ENCODE peak calls at places on chromosome 11, in seven cellular contexts. M is sigmoid colon; Z is kidney glomerular epithelial cell; Y is HTR-8/SVneo; I is stimulated activated effector memory CD8-positive, alpha-beta T cell treated with anti-CD3 and anti-CD28 coated beads, Interleukin-12 subunit alpha, Interleukin-12 subunit beta, amount 100 ng/mL, for 72 hours; U is stimulated activated CD8-positive, alpha-beta memory T cell treated with anti-CD3 and anti-CD28 coated beads, Interleukin-7, amount 100 ng/mL, for 1 hour; J is ovary. P is an unnamed sample.

GRCh38 chr11:130478881-130479280 is 30.4 kb downstream of the ADAMTS15 start:
- DNase-seq in M (no peak), Z (no peak), Y (no peak), I (peak), U (no peak), J (no peak), P (no peak)

GRCh38 chr11:119363874-119364590 is 17.5 kb downstream of the USP2 start:
- DNase-seq in M (peak), Z (peak), Y (no peak), I (no peak), U (peak), J (peak), P (no peak)

GRCh38 chr11:77619576-77620198 is 17.9 kb downstream of the CLNS1A start:
- DNase-seq in M (no peak), Z (peak), Y (peak), I (no peak), U (no peak), J (no peak), P (no peak)

GRCh38 chr11:85627332-85627997 is at the start of gene DLG2:
- DNase-seq in M (no peak), Z (peak), Y (peak), I (peak), U (no peak), J (no peak), P (no peak)

GRCh38 chr11:11500744-11501487 is 120.9 kb downstream of the GALNT18 start:
- DNase-seq in M (no peak), Z (no peak), Y (no peak), I (no peak), U (no peak), J (no peak), P (peak)

GRCh38 chr11:91947215-91947614 is 277.4 kb upstream of the FAT3 start:
- DNase-seq in M (peak), Z (peak), Y (peak), I (no peak), U (no peak), J (no peak), P (no peak)

GRCh38 chr11:130001491-130002351 is 914 bp downstream of the PRDM10 start:
- DNase-seq in M (peak), Z (no peak), Y (no peak), I (no peak), U (no peak), J (peak), P (peak)

GRCh38 chr11:45501277-45501979 is 164.0 kb downstream of the CHST1 start:
- DNase-seq in M (no peak), Z (no peak), Y (no peak), I (no peak), U (no peak), J (no peak), P (no peak)

GRCh38 chr11:71153005-71153395 is 99.4 kb downstream of the SHANK2 start:
- DNase-seq in M (peak), Z (peak), Y (peak), I (no peak), U (no peak), J (no peak), P (no peak)

GRCh38 chr11:77038029-77038824 is 4.0 kb downstream of the B3GNT6 start:
- DNase-seq in M (no peak), Z (no peak), Y (no peak), I (no peak), U (no peak), J (no peak), P (no peak)

GRCh38 chr11:129412501-129412900 is 36.9 kb downstream of the BARX2 start:
- DNase-seq in M (no peak), Z (no peak), Y (no peak), I (no peak), U (no peak), J (no peak), P (no peak)

GRCh38 chr11:1177020-1177770 is 19.4 kb downstream of the MUC5AC start:
- DNase-seq in M (no peak), Z (no peak), Y (no peak), I (no peak), U (no peak), J (no peak), P (no peak)

GRCh38 chr11:109085708-109086373 is 336.1 kb upstream of the C11orf87 start:
- DNase-seq in M (no peak), Z (no peak), Y (no peak), I (no peak), U (no peak), J (no peak), P (no peak)

GRCh38 chr11:75565916-75566762 is 4.1 kb downstream of the SERPINH1 start:
- DNase-seq in M (no peak), Z (no peak), Y (no peak), I (no peak), U (no peak), J (no peak), P (no peak)

GRCh38 chr11:47443028-47443700 is 5.8 kb downstream of the RAPSN start:
- DNase-seq in M (no peak), Z (peak), Y (no peak), I (no peak), U (no peak), J (no peak), P (no peak)

GRCh38 chr11:115605397-115606222 is 101.4 kb upstream of the CADM1 start:
- DNase-seq in M (no peak), Z (no peak), Y (no peak), I (no peak), U (no peak), J (no peak), P (no peak)

GRCh38 chr11:65295571-65296338 is 18.9 kb upstream of the CDC42EP2 start:
- DNase-seq in M (no peak), Z (no peak), Y (no peak), I (no peak), U (no peak), J (no peak), P (no peak)

GRCh38 chr11:128421577-128421976 is 165.8 kb downstream of the ETS1 start:
- DNase-seq in M (no peak), Z (no peak), Y (no peak), I (no peak), U (no peak), J (no peak), P (no peak)

GRCh38 chr11:38819986-38820385 is 2221.9 kb upstream of the RAG2 start:
- DNase-seq in M (no peak), Z (no peak), Y (no peak), I (no peak), U (no peak), J (no peak), P (no peak)

GRCh38 chr11:1500466-1501420 is 14.2 kb upstream of the MOB2 start:
- DNase-seq in M (peak), Z (no peak), Y (no peak), I (no peak), U (no peak), J (no peak), P (no peak)

GRCh38 chr11:96464695-96465307 is 75.0 kb downstream of the JRKL start:
- DNase-seq in M (no peak), Z (peak), Y (peak), I (no peak), U (no peak), J (no peak), P (no peak)

GRCh38 chr11:128497057-128497957 is 90.1 kb downstream of the ETS1 start:
- DNase-seq in M (peak), Z (peak), Y (peak), I (peak), U (no peak), J (peak), P (no peak)

GRCh38 chr11:16986434-16987204 is 27.6 kb downstream of the PLEKHA7 start:
- DNase-seq in M (no peak), Z (peak), Y (no peak), I (peak), U (no peak), J (peak), P (no peak)

GRCh38 chr11:66293352-66293751 is 1.7 kb downstream of the TMEM151A start:
- DNase-seq in M (no peak), Z (no peak), Y (no peak), I (no peak), U (no peak), J (no peak), P (no peak)

GRCh38 chr11:103295704-103296103 is 186.5 kb downstream of the DYNC2H1 start:
- DNase-seq in M (no peak), Z (no peak), Y (no peak), I (no peak), U (no peak), J (no peak), P (no peak)